ENCODE peak calls at places on chromosomes 6 and 20, in four cellular contexts. One of them, this sample, is unnamed.

GRCh38 chr20:35954907-35955251 is 577 bp upstream of the SCAND1 start:
- DNase-seq in pancreas: no peak
- DNase-seq in neural crest cell: no peak
- DNase-seq in GM13976: no peak
- DNase-seq in this sample: peak; percentile 24

GRCh38 chr20:61942526-61942925 is 123.2 kb downstream of the TAF4 start:
- DNase-seq in neural crest cell: no peak
- DNase-seq in GM13976: no peak
- DNase-seq in pancreas: no peak
- DNase-seq in this sample: no peak

GRCh38 chr6:109336221-109336955 is 45.9 kb downstream of the CD164 start:
- DNase-seq in neural crest cell: no peak
- DNase-seq in GM13976: no peak
- DNase-seq in pancreas: peak; percentile 58
- DNase-seq in this sample: no peak

GRCh38 chr6:110826236-110827129 is 11.2 kb upstream of the CDK19 start:
- DNase-seq in GM13976: no peak
- DNase-seq in neural crest cell: no peak
- DNase-seq in pancreas: no peak
- DNase-seq in this sample: no peak

GRCh38 chr6:9252784-9253183 is 817.4 kb upstream of the SLC35B3 start:
- DNase-seq in GM13976: no peak
- DNase-seq in pancreas: no peak
- DNase-seq in neural crest cell: no peak
- DNase-seq in this sample: no peak

GRCh38 chr6:28269492-28269891 is 2.5 kb downstream of the ZSCAN26 start:
- DNase-seq in neural crest cell: no peak
- DNase-seq in GM13976: no peak
- DNase-seq in pancreas: no peak
- DNase-seq in this sample: no peak

GRCh38 chr6:125584468-125584939 is 164.9 kb upstream of the HEY2 start:
- DNase-seq in neural crest cell: peak; percentile 29
- DNase-seq in GM13976: no peak
- DNase-seq in pancreas: no peak
- DNase-seq in this sample: no peak

GRCh38 chr6:107493158-107494057 is 3.5 kb downstream of the SOBP start:
- DNase-seq in pancreas: no peak
- DNase-seq in GM13976: no peak
- DNase-seq in neural crest cell: peak; percentile 11
- DNase-seq in this sample: no peak

GRCh38 chr20:11949711-11950110 is 32.0 kb downstream of the BTBD3 start:
- DNase-seq in neural crest cell: no peak
- DNase-seq in GM13976: no peak
- DNase-seq in pancreas: no peak
- DNase-seq in this sample: no peak

GRCh38 chr6:146546440-146546839 is 2.8 kb downstream of the RAB32 start:
- DNase-seq in pancreas: no peak
- DNase-seq in GM13976: no peak
- DNase-seq in neural crest cell: no peak
- DNase-seq in this sample: no peak

GRCh38 chr6:79984261-79984660 is 20.2 kb upstream of the TTK start:
- DNase-seq in GM13976: no peak
- DNase-seq in pancreas: no peak
- DNase-seq in neural crest cell: no peak
- DNase-seq in this sample: no peak
- TF ChIP-seq CTCF in GM13976: no peak
- TF ChIP-seq CTCF in pancreas: no peak
- TF ChIP-seq CTCF in neural crest cell: no peak
- TF ChIP-seq CTCF in this sample: no peak

GRCh38 chr6:7402746-7403145 is 13.1 kb downstream of the RIOK1 start:
- DNase-seq in pancreas: no peak
- DNase-seq in neural crest cell: no peak
- DNase-seq in GM13976: no peak
- DNase-seq in this sample: no peak

GRCh38 chr6:7409740-7410139 is 20.1 kb downstream of the RIOK1 start:
- DNase-seq in pancreas: no peak
- DNase-seq in neural crest cell: no peak
- DNase-seq in GM13976: no peak
- DNase-seq in this sample: no peak

GRCh38 chr6:7406743-7407142 is 17.1 kb downstream of the RIOK1 start:
- DNase-seq in neural crest cell: no peak
- DNase-seq in GM13976: no peak
- DNase-seq in pancreas: no peak
- DNase-seq in this sample: no peak

GRCh38 chr6:7401103-7401502 is 11.5 kb downstream of the RIOK1 start:
- DNase-seq in pancreas: no peak
- DNase-seq in GM13976: no peak
- DNase-seq in neural crest cell: no peak
- DNase-seq in this sample: no peak

GRCh38 chr6:7404546-7404945 is 14.9 kb downstream of the RIOK1 start:
- DNase-seq in pancreas: no peak
- DNase-seq in GM13976: no peak
- DNase-seq in neural crest cell: no peak
- DNase-seq in this sample: no peak
- TF ChIP-seq CTCF in pancreas: no peak
- TF ChIP-seq CTCF in GM13976: no peak
- TF ChIP-seq CTCF in neural crest cell: no peak
- TF ChIP-seq CTCF in this sample: no peak

GRCh38 chr20:53753880-53754459 is 160.3 kb upstream of the ZNF217 start:
- DNase-seq in GM13976: no peak
- DNase-seq in pancreas: no peak
- DNase-seq in neural crest cell: no peak
- DNase-seq in this sample: no peak

GRCh38 chr20:53752583-53752970 is 158.9 kb upstream of the ZNF217 start:
- DNase-seq in pancreas: no peak
- DNase-seq in neural crest cell: no peak
- DNase-seq in GM13976: no peak
- DNase-seq in this sample: no peak

GRCh38 chr20:53752971-53753879 is 159.6 kb upstream of the ZNF217 start:
- DNase-seq in GM13976: no peak
- DNase-seq in pancreas: no peak
- DNase-seq in neural crest cell: no peak
- DNase-seq in this sample: no peak

GRCh38 chr20:53757472-53757913 is 163.9 kb upstream of the ZNF217 start:
- DNase-seq in neural crest cell: no peak
- DNase-seq in pancreas: no peak
- DNase-seq in GM13976: no peak
- DNase-seq in this sample: no peak

DNA sequence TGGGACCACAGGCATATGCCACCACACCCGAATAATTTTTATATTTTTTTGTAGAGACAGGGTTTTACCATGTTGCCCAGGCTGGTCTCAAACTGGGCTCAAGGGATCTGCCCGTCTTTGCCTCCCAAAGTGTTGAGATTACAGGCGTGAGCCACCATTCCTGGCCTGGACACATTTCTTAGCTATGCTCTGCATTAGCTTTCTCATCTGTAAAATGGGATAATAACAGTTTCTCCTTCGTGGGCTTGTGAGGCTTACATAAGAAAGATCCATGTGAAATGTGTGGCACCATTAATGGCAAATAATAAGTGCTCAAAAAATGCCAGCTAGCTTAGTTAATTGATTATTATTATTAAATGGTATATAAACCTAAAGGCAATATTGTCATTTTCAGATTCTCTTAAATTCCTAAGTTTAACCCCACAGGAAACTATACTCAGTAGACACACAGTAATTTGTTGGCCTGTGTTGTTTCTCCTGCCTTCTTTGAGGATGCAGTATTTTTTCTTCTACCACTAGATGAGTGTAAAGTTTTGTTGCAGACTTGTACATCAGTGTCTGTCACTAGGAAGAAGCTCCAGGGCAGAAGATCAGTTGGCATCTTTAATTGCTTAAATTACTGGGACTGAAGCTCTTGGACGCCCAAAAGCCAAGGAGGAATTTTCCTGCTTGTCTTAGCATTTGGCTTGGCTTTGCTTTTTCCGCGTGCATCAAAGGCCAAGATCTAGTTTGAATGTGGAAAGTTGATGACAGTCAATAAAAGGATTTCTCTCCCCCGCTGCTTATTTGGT is 162.3 kb upstream of the ZNF217 start:
- DNase-seq in pancreas: no peak
- DNase-seq in neural crest cell: no peak
- DNase-seq in GM13976: no peak
- DNase-seq in this sample: no peak
- TF ChIP-seq CTCF in pancreas: no peak
- TF ChIP-seq CTCF in neural crest cell: no peak
- TF ChIP-seq CTCF in GM13976: no peak
- TF ChIP-seq CTCF in this sample: no peak

GRCh38 chr6:90296346-90297123 is at the start of gene BACH2:
- DNase-seq in GM13976: peak; percentile 81
- DNase-seq in pancreas: peak; percentile 93
- DNase-seq in neural crest cell: peak; percentile 87
- DNase-seq in this sample: peak; percentile 87

GRCh38 chr6:90294989-90295853 is 1.4 kb downstream of the BACH2 start:
- DNase-seq in neural crest cell: peak; percentile 37
- DNase-seq in GM13976: peak; percentile 53
- DNase-seq in pancreas: peak; percentile 58
- DNase-seq in this sample: peak; percentile 61

GRCh38 chr6:90294614-90294988 is 2.0 kb downstream of the BACH2 start:
- DNase-seq in GM13976: no peak
- DNase-seq in pancreas: no peak
- DNase-seq in neural crest cell: no peak
- DNase-seq in this sample: no peak

GRCh38 chr6:90297124-90297865 is 652 bp upstream of the BACH2 start:
- DNase-seq in GM13976: no peak
- DNase-seq in neural crest cell: no peak
- DNase-seq in pancreas: no peak
- DNase-seq in this sample: no peak

DNA sequence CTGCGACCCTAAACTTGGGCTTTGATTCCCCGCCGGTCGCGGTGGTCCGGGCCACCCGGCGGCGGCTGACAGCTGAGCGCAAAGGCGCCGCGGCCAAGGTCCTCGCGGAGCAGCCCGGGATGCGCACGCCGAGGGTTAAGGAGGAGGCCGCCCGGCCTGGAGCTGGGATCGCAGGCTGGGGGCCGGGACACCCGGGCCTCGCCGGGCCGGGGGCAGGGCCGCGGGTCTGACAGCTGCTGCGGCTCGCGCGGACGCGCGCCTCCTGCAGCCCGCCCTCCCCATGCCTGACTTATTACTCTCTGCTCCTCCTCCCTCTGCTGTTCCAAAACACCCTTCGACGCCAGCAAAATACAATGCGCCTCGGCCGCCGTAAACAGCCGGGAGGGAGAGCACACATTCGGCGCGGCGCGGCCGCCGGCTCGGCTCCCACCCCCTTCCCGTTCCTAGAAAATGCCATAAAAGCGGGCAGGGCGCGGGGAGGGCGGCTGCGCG is 743 bp downstream of the BACH2 start:
- DNase-seq in GM13976: peak; percentile 57
- DNase-seq in pancreas: peak; percentile 59
- DNase-seq in neural crest cell: peak; percentile 47
- DNase-seq in this sample: peak; percentile 63
- TF ChIP-seq CTCF in GM13976: no peak
- TF ChIP-seq CTCF in pancreas: no peak
- TF ChIP-seq CTCF in neural crest cell: peak; percentile 23
- TF ChIP-seq CTCF in this sample: no peak

GRCh38 chr6:36028088-36028886 is 679 bp downstream of the MAPK14 start:
- DNase-seq in pancreas: peak; percentile 58
- DNase-seq in GM13976: peak; percentile 42
- DNase-seq in neural crest cell: peak; percentile 25
- DNase-seq in this sample: peak; percentile 44
- TF ChIP-seq CTCF in pancreas: no peak
- TF ChIP-seq CTCF in GM13976: no peak
- TF ChIP-seq CTCF in neural crest cell: no peak
- TF ChIP-seq CTCF in this sample: no peak

GRCh38 chr6:102619585-102619984 is 1226.1 kb downstream of the GRIK2 start:
- DNase-seq in GM13976: no peak
- DNase-seq in pancreas: no peak
- DNase-seq in neural crest cell: no peak
- DNase-seq in this sample: peak; percentile 2
- TF ChIP-seq CTCF in GM13976: no peak
- TF ChIP-seq CTCF in pancreas: no peak
- TF ChIP-seq CTCF in neural crest cell: peak; percentile 68
- TF ChIP-seq CTCF in this sample: no peak

DNA sequence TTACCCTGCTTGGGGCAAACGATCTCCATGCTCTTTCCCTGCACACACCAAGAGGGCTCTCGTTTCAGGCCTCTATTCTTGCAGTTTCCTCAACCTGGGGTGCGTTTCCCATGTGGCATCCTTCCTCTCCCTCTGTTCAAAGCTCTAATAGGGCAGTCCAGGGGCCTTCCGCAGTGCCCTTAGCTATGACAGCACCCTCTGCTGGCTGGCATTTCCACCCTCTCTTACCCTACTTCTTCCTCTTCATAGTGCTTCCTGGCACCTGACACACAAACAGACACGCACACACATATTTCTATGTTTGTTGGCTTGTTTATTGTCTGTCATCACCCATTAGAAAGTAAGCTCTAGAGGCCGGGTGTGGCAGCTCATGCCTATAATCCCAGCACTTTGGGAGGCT is 294.0 kb downstream of the CLIC5 start:
- DNase-seq in neural crest cell: no peak
- DNase-seq in GM13976: no peak
- DNase-seq in pancreas: no peak
- DNase-seq in this sample: no peak
- TF ChIP-seq CTCF in neural crest cell: no peak
- TF ChIP-seq CTCF in GM13976: no peak
- TF ChIP-seq CTCF in pancreas: no peak
- TF ChIP-seq CTCF in this sample: no peak

GRCh38 chr6:45884336-45884735 is 131.3 kb downstream of the CLIC5 start:
- DNase-seq in pancreas: no peak
- DNase-seq in neural crest cell: no peak
- DNase-seq in GM13976: no peak
- DNase-seq in this sample: no peak

GRCh38 chr6:45877970-45878590 is 137.6 kb downstream of the CLIC5 start:
- DNase-seq in neural crest cell: no peak
- DNase-seq in GM13976: no peak
- DNase-seq in pancreas: no peak
- DNase-seq in this sample: no peak

GRCh38 chr6:45882671-45883070 is 133.0 kb downstream of the CLIC5 start:
- DNase-seq in neural crest cell: no peak
- DNase-seq in pancreas: no peak
- DNase-seq in GM13976: no peak
- DNase-seq in this sample: no peak

GRCh38 chr6:45881705-45882435 is 133.8 kb downstream of the CLIC5 start:
- DNase-seq in neural crest cell: no peak
- DNase-seq in GM13976: no peak
- DNase-seq in pancreas: no peak
- DNase-seq in this sample: no peak

GRCh38 chr6:45880139-45880538 is 135.5 kb downstream of the CLIC5 start:
- DNase-seq in neural crest cell: no peak
- DNase-seq in pancreas: no peak
- DNase-seq in GM13976: no peak
- DNase-seq in this sample: no peak
- TF ChIP-seq CTCF in neural crest cell: no peak
- TF ChIP-seq CTCF in pancreas: no peak
- TF ChIP-seq CTCF in GM13976: no peak
- TF ChIP-seq CTCF in this sample: no peak